ENCODE peak calls at places on chromosome 21, in nine cellular contexts. W is DND-41; M is HuH-7.5; A is nephron progenitor cell; C is neural crest cell; S is PC-3; U is neuronal stem cell; B is brain microvascular endothelial cell; Z is naive thymus-derived CD8-positive, alpha-beta T cell. D is an unnamed sample.

GRCh38 chr21:46122241-46122671 is 24.3 kb downstream of the COL6A2 start:
- DNase-seq in A (no peak), U (no peak), Z (no peak), W (no peak), B (peak), C (no peak), S (peak), M (no peak), D (no peak)

GRCh38 chr21:42847051-42847707 is 32.2 kb downstream of the WDR4 start:
- DNase-seq in U (no peak), C (no peak), A (no peak), Z (no peak), B (no peak), M (no peak), W (no peak), S (no peak), D (no peak)

GRCh38 chr21:16573581-16573980 is 843.8 kb downstream of the USP25 start:
- DNase-seq in C (no peak), B (peak), U (no peak), A (no peak), M (no peak), Z (no peak), S (no peak), W (no peak), D (no peak)

GRCh38 chr21:45935628-45936027 is 45.9 kb upstream of the COL6A1 start:
- DNase-seq in B (peak), A (no peak), U (peak), S (no peak), C (no peak), M (no peak), W (peak), Z (no peak), D (no peak)

GRCh38 chr21:42538479-42539275 is 25.0 kb downstream of the SLC37A1 start:
- DNase-seq in Z (no peak), W (no peak), M (no peak), C (no peak), A (no peak), S (no peak), B (no peak), U (no peak), D (no peak)

GRCh38 chr21:42400525-42400924 is 3.2 kb upstream of the UBASH3A start:
- DNase-seq in C (no peak), B (peak), W (no peak), A (no peak), S (peak), M (no peak), Z (no peak), U (no peak), D (no peak)

GRCh38 chr21:44711327-44712202 is at the start of gene TSPEAR:
- DNase-seq in Z (no peak), S (no peak), A (no peak), W (no peak), C (no peak), U (no peak), M (no peak), B (no peak), D (no peak)

GRCh38 chr21:45150630-45151265 is 76.4 kb downstream of the ADARB1 start:
- DNase-seq in B (no peak), M (no peak), W (no peak), Z (no peak), S (no peak), C (no peak), A (no peak), U (no peak), D (no peak)

GRCh38 chr21:31879911-31880310 is 7.1 kb downstream of the HUNK start:
- DNase-seq in U (no peak), C (no peak), M (no peak), W (no peak), S (no peak), A (no peak), Z (no peak), B (no peak), D (no peak)

GRCh38 chr21:31414601-31415000 is 70.5 kb upstream of the TIAM1 start:
- DNase-seq in S (no peak), M (no peak), A (no peak), B (no peak), U (no peak), C (no peak), Z (no peak), W (no peak), D (no peak)

GRCh38 chr21:41507521-41508414 is at the start of gene TMPRSS2:
- DNase-seq in S (peak), A (peak), M (no peak), Z (no peak), C (no peak), B (no peak), W (no peak), U (peak), D (no peak)

GRCh38 chr21:41065539-41065938 is 102.4 kb upstream of the BACE2 start:
- DNase-seq in A (no peak), U (no peak), W (no peak), M (no peak), B (no peak), S (no peak), C (no peak), Z (no peak), D (no peak)

GRCh38 chr21:45226540-45227326 is 61.0 kb downstream of the POFUT2 start:
- DNase-seq in A (no peak), W (no peak), C (no peak), S (peak), M (no peak), B (no peak), Z (no peak), U (no peak), D (no peak)

GRCh38 chr21:43016728-43017127 is 42.4 kb downstream of the PKNOX1 start:
- DNase-seq in Z (no peak), A (no peak), B (no peak), U (no peak), W (no peak), M (no peak), S (no peak), C (no peak), D (no peak)

GRCh38 chr21:15659768-15660423 is 69.9 kb upstream of the USP25 start:
- DNase-seq in U (no peak), A (peak), M (peak), C (no peak), W (no peak), B (no peak), S (peak), Z (no peak), D (peak)

GRCh38 chr21:45826733-45827692 is 154.6 kb upstream of the COL6A1 start:
- DNase-seq in S (no peak), C (no peak), A (no peak), Z (peak), W (no peak), B (no peak), U (no peak), M (no peak), D (no peak)

GRCh38 chr21:42535602-42536171 is 22.0 kb downstream of the SLC37A1 start:
- DNase-seq in U (no peak), C (no peak), S (no peak), A (no peak), M (no peak), Z (no peak), B (no peak), W (no peak), D (no peak)

GRCh38 chr21:41374177-41374712 is 12.4 kb downstream of the MX2 start:
- DNase-seq in Z (no peak), U (no peak), W (no peak), A (no peak), C (no peak), B (no peak), S (no peak), M (no peak), D (no peak)

GRCh38 chr21:27653481-27653880 is 686.6 kb upstream of the ADAMTS5 start:
- DNase-seq in A (no peak), M (no peak), Z (no peak), C (no peak), S (no peak), B (no peak), U (no peak), W (no peak), D (no peak)

GRCh38 chr21:45516671-45517151 is 25.5 kb downstream of the SLC19A1 start:
- DNase-seq in S (no peak), W (no peak), B (no peak), C (no peak), M (no peak), U (no peak), A (no peak), Z (no peak), D (no peak)

GRCh38 chr21:34337741-34338140 is 26.1 kb upstream of the KCNE2 start:
- DNase-seq in W (peak), C (no peak), S (peak), A (no peak), M (no peak), Z (no peak), B (no peak), U (no peak), D (no peak)

GRCh38 chr21:35922618-35923017 is 137.7 kb downstream of the SETD4 start:
- DNase-seq in M (no peak), C (no peak), U (no peak), S (peak), W (no peak), B (no peak), A (no peak), Z (no peak), D (no peak)

GRCh38 chr21:39055167-39055767 is 128.0 kb downstream of the PSMG1 start:
- DNase-seq in A (no peak), U (no peak), C (no peak), M (no peak), B (no peak), Z (no peak), S (no peak), W (no peak), D (no peak)

GRCh38 chr21:34008618-34009017 is 64.8 kb upstream of the MRPS6 start:
- DNase-seq in A (no peak), U (no peak), M (no peak), S (no peak), C (no peak), W (no peak), B (no peak), Z (no peak), D (no peak)

GRCh38 chr21:38958940-38959685 is 153.4 kb downstream of the ETS2 start:
- DNase-seq in Z (no peak), C (no peak), B (peak), W (peak), U (no peak), M (no peak), A (no peak), S (no peak), D (peak)

GRCh38 chr21:21860888-21861287 is 862.7 kb downstream of the NCAM2 start:
- DNase-seq in U (no peak), S (peak), Z (no peak), M (no peak), C (no peak), A (no peak), B (no peak), W (no peak), D (no peak)

GRCh38 chr21:35559128-35559831 is 501.0 kb downstream of the SETD4 start:
- DNase-seq in Z (no peak), M (no peak), U (no peak), S (no peak), A (no peak), B (peak), W (no peak), C (no peak), D (peak)

D was measured in RCC 7860.